ENCODE peak calls at places on chromosomes 2 and 18, in eight cellular contexts. One of them, this sample, is unnamed.

GRCh38 chr2:130370490-130370889 is 14.6 kb downstream of the PTPN18 start:
- DNase-seq in SW480: peak
- DNase-seq in SW 1271: no peak
- DNase-seq in iPS-NIHi11: no peak
- DNase-seq in GM20000: peak
- DNase-seq in LoVo: no peak
- DNase-seq in effector memory CD4-positive, alpha-beta T cell: peak
- DNase-seq in T-helper 9 cell: peak
- DNase-seq in this sample: no peak

GRCh38 chr2:236254674-236255073 is 9.5 kb downstream of the ASB18 start:
- DNase-seq in SW480: no peak
- DNase-seq in SW 1271: no peak
- DNase-seq in iPS-NIHi11: no peak
- DNase-seq in GM20000: no peak
- DNase-seq in LoVo: no peak
- DNase-seq in effector memory CD4-positive, alpha-beta T cell: no peak
- DNase-seq in T-helper 9 cell: no peak
- DNase-seq in this sample: peak

GRCh38 chr2:138474093-138474834 is 27.3 kb upstream of the SPOPL start:
- DNase-seq in SW480: no peak
- DNase-seq in SW 1271: no peak
- DNase-seq in iPS-NIHi11: no peak
- DNase-seq in GM20000: no peak
- DNase-seq in LoVo: no peak
- DNase-seq in effector memory CD4-positive, alpha-beta T cell: no peak
- DNase-seq in T-helper 9 cell: no peak
- DNase-seq in this sample: no peak

GRCh38 chr2:219448099-219448775 is 13.6 kb downstream of the SPEG start:
- DNase-seq in SW480: no peak
- DNase-seq in SW 1271: no peak
- DNase-seq in iPS-NIHi11: peak
- DNase-seq in GM20000: no peak
- DNase-seq in LoVo: no peak
- DNase-seq in effector memory CD4-positive, alpha-beta T cell: no peak
- DNase-seq in T-helper 9 cell: no peak
- DNase-seq in this sample: peak

GRCh38 chr18:28459587-28459986 is 282.7 kb upstream of the CDH2 start:
- DNase-seq in SW480: no peak
- DNase-seq in SW 1271: no peak
- DNase-seq in iPS-NIHi11: no peak
- DNase-seq in GM20000: no peak
- DNase-seq in LoVo: no peak
- DNase-seq in effector memory CD4-positive, alpha-beta T cell: no peak
- DNase-seq in T-helper 9 cell: no peak
- DNase-seq in this sample: no peak

GRCh38 chr18:28163201-28163778 is 13.6 kb downstream of the CDH2 start:
- DNase-seq in SW480: no peak
- DNase-seq in SW 1271: no peak
- DNase-seq in iPS-NIHi11: no peak
- DNase-seq in GM20000: no peak
- DNase-seq in LoVo: no peak
- DNase-seq in effector memory CD4-positive, alpha-beta T cell: no peak
- DNase-seq in T-helper 9 cell: no peak
- DNase-seq in this sample: no peak

GRCh38 chr2:104321141-104321799 is 532.6 kb upstream of the POU3F3 start:
- DNase-seq in SW480: no peak
- DNase-seq in SW 1271: no peak
- DNase-seq in iPS-NIHi11: no peak
- DNase-seq in GM20000: no peak
- DNase-seq in LoVo: no peak
- DNase-seq in effector memory CD4-positive, alpha-beta T cell: no peak
- DNase-seq in T-helper 9 cell: no peak
- DNase-seq in this sample: no peak

GRCh38 chr2:236643480-236643879 is 73.9 kb downstream of the ACKR3 start:
- DNase-seq in SW480: no peak
- DNase-seq in SW 1271: no peak
- DNase-seq in iPS-NIHi11: no peak
- DNase-seq in GM20000: no peak
- DNase-seq in LoVo: no peak
- DNase-seq in effector memory CD4-positive, alpha-beta T cell: no peak
- DNase-seq in T-helper 9 cell: no peak
- DNase-seq in this sample: no peak

GRCh38 chr2:88686320-88686719 is 5.2 kb upstream of the RPIA start:
- DNase-seq in SW480: no peak
- DNase-seq in SW 1271: no peak
- DNase-seq in iPS-NIHi11: no peak
- DNase-seq in GM20000: no peak
- DNase-seq in LoVo: no peak
- DNase-seq in effector memory CD4-positive, alpha-beta T cell: no peak
- DNase-seq in T-helper 9 cell: no peak
- DNase-seq in this sample: no peak

GRCh38 chr2:101388232-101388631 is 929 bp upstream of the CREG2 start:
- DNase-seq in SW480: peak
- DNase-seq in SW 1271: no peak
- DNase-seq in iPS-NIHi11: no peak
- DNase-seq in GM20000: no peak
- DNase-seq in LoVo: peak
- DNase-seq in effector memory CD4-positive, alpha-beta T cell: no peak
- DNase-seq in T-helper 9 cell: no peak
- DNase-seq in this sample: no peak

GRCh38 chr2:128495996-128496547 is 177.4 kb upstream of the HS6ST1 start:
- DNase-seq in SW480: no peak
- DNase-seq in SW 1271: no peak
- DNase-seq in iPS-NIHi11: no peak
- DNase-seq in GM20000: no peak
- DNase-seq in LoVo: no peak
- DNase-seq in effector memory CD4-positive, alpha-beta T cell: no peak
- DNase-seq in T-helper 9 cell: no peak
- DNase-seq in this sample: no peak

GRCh38 chr2:71602581-71602980 is 149.2 kb downstream of the DYSF start:
- DNase-seq in SW480: no peak
- DNase-seq in SW 1271: no peak
- DNase-seq in iPS-NIHi11: no peak
- DNase-seq in GM20000: no peak
- DNase-seq in LoVo: no peak
- DNase-seq in effector memory CD4-positive, alpha-beta T cell: no peak
- DNase-seq in T-helper 9 cell: no peak
- DNase-seq in this sample: peak

GRCh38 chr18:62044490-62045000 is 142.3 kb downstream of the PIGN start:
- DNase-seq in SW480: no peak
- DNase-seq in SW 1271: no peak
- DNase-seq in iPS-NIHi11: no peak
- DNase-seq in GM20000: no peak
- DNase-seq in LoVo: no peak
- DNase-seq in effector memory CD4-positive, alpha-beta T cell: no peak
- DNase-seq in T-helper 9 cell: no peak
- DNase-seq in this sample: no peak

GRCh38 chr18:49846718-49847470 is 33.6 kb upstream of the ACAA2 start:
- DNase-seq in SW480: no peak
- DNase-seq in SW 1271: no peak
- DNase-seq in iPS-NIHi11: no peak
- DNase-seq in GM20000: no peak
- DNase-seq in LoVo: no peak
- DNase-seq in effector memory CD4-positive, alpha-beta T cell: no peak
- DNase-seq in T-helper 9 cell: no peak
- DNase-seq in this sample: no peak

GRCh38 chr2:222810044-222810443 is 50.8 kb upstream of the ACSL3 start:
- DNase-seq in SW480: no peak
- DNase-seq in SW 1271: no peak
- DNase-seq in iPS-NIHi11: no peak
- DNase-seq in GM20000: no peak
- DNase-seq in LoVo: no peak
- DNase-seq in effector memory CD4-positive, alpha-beta T cell: no peak
- DNase-seq in T-helper 9 cell: no peak
- DNase-seq in this sample: no peak

GRCh38 chr2:175805442-175806114 is 196.5 kb downstream of the LNPK start:
- DNase-seq in SW480: no peak
- DNase-seq in SW 1271: no peak
- DNase-seq in iPS-NIHi11: no peak
- DNase-seq in GM20000: no peak
- DNase-seq in LoVo: peak
- DNase-seq in effector memory CD4-positive, alpha-beta T cell: no peak
- DNase-seq in T-helper 9 cell: no peak
- DNase-seq in this sample: no peak

GRCh38 chr18:13544953-13545352 is 181.4 kb downstream of the FAM210A start:
- DNase-seq in SW480: no peak
- DNase-seq in SW 1271: no peak
- DNase-seq in iPS-NIHi11: no peak
- DNase-seq in GM20000: no peak
- DNase-seq in LoVo: no peak
- DNase-seq in effector memory CD4-positive, alpha-beta T cell: no peak
- DNase-seq in T-helper 9 cell: no peak
- DNase-seq in this sample: no peak

GRCh38 chr2:191478754-191479679 is 198.9 kb upstream of the NABP1 start:
- DNase-seq in SW480: no peak
- DNase-seq in SW 1271: no peak
- DNase-seq in iPS-NIHi11: no peak
- DNase-seq in GM20000: no peak
- DNase-seq in LoVo: no peak
- DNase-seq in effector memory CD4-positive, alpha-beta T cell: no peak
- DNase-seq in T-helper 9 cell: no peak
- DNase-seq in this sample: no peak

GRCh38 chr2:73214120-73215035 is at the start of gene SMYD5:
- DNase-seq in SW480: peak
- DNase-seq in SW 1271: peak
- DNase-seq in iPS-NIHi11: peak
- DNase-seq in GM20000: peak
- DNase-seq in LoVo: peak
- DNase-seq in effector memory CD4-positive, alpha-beta T cell: peak
- DNase-seq in T-helper 9 cell: peak
- DNase-seq in this sample: peak

GRCh38 chr2:102093662-102094061 is 48.9 kb upstream of the IL1R1 start:
- DNase-seq in SW480: no peak
- DNase-seq in SW 1271: no peak
- DNase-seq in iPS-NIHi11: no peak
- DNase-seq in GM20000: no peak
- DNase-seq in LoVo: no peak
- DNase-seq in effector memory CD4-positive, alpha-beta T cell: no peak
- DNase-seq in T-helper 9 cell: no peak
- DNase-seq in this sample: no peak

GRCh38 chr2:110121052-110121334 is 5.4 kb upstream of the MALL start:
- DNase-seq in SW480: no peak
- DNase-seq in SW 1271: no peak
- DNase-seq in iPS-NIHi11: no peak
- DNase-seq in GM20000: no peak
- DNase-seq in LoVo: no peak
- DNase-seq in effector memory CD4-positive, alpha-beta T cell: no peak
- DNase-seq in T-helper 9 cell: no peak
- DNase-seq in this sample: no peak

GRCh38 chr18:45837283-45838070 is 12.0 kb downstream of the SIGLEC15 start:
- DNase-seq in SW480: peak
- DNase-seq in SW 1271: no peak
- DNase-seq in iPS-NIHi11: peak
- DNase-seq in GM20000: peak
- DNase-seq in LoVo: no peak
- DNase-seq in effector memory CD4-positive, alpha-beta T cell: no peak
- DNase-seq in T-helper 9 cell: no peak
- DNase-seq in this sample: peak

GRCh38 chr2:43328157-43328556 is 101.8 kb upstream of the ZFP36L2 start:
- DNase-seq in SW480: no peak
- DNase-seq in SW 1271: no peak
- DNase-seq in iPS-NIHi11: no peak
- DNase-seq in GM20000: no peak
- DNase-seq in LoVo: no peak
- DNase-seq in effector memory CD4-positive, alpha-beta T cell: no peak
- DNase-seq in T-helper 9 cell: no peak
- DNase-seq in this sample: no peak

GRCh38 chr2:18834341-18834740 is 245.0 kb upstream of the NT5C1B start:
- DNase-seq in SW480: no peak
- DNase-seq in SW 1271: no peak
- DNase-seq in iPS-NIHi11: no peak
- DNase-seq in GM20000: no peak
- DNase-seq in LoVo: no peak
- DNase-seq in effector memory CD4-positive, alpha-beta T cell: no peak
- DNase-seq in T-helper 9 cell: no peak
- DNase-seq in this sample: no peak

GRCh38 chr2:63124209-63124608 is 73.6 kb downstream of the OTX1 start:
- DNase-seq in SW480: no peak
- DNase-seq in SW 1271: no peak
- DNase-seq in iPS-NIHi11: no peak
- DNase-seq in GM20000: peak
- DNase-seq in LoVo: no peak
- DNase-seq in effector memory CD4-positive, alpha-beta T cell: no peak
- DNase-seq in T-helper 9 cell: no peak
- DNase-seq in this sample: no peak

GRCh38 chr2:172279843-172280242 is 147.5 kb upstream of the ITGA6 start:
- DNase-seq in SW480: no peak
- DNase-seq in SW 1271: no peak
- DNase-seq in iPS-NIHi11: no peak
- DNase-seq in GM20000: no peak
- DNase-seq in LoVo: no peak
- DNase-seq in effector memory CD4-positive, alpha-beta T cell: no peak
- DNase-seq in T-helper 9 cell: no peak
- DNase-seq in this sample: no peak

GRCh38 chr18:79944746-79945117 is 6.7 kb downstream of the SLC66A2 start:
- DNase-seq in SW480: no peak
- DNase-seq in SW 1271: no peak
- DNase-seq in iPS-NIHi11: no peak
- DNase-seq in GM20000: no peak
- DNase-seq in LoVo: no peak
- DNase-seq in effector memory CD4-positive, alpha-beta T cell: no peak
- DNase-seq in T-helper 9 cell: no peak
- DNase-seq in this sample: peak

GRCh38 chr18:24588440-24588839 is 128.0 kb downstream of the HRH4 start:
- DNase-seq in SW480: no peak
- DNase-seq in SW 1271: no peak
- DNase-seq in iPS-NIHi11: no peak
- DNase-seq in GM20000: no peak
- DNase-seq in LoVo: no peak
- DNase-seq in effector memory CD4-positive, alpha-beta T cell: no peak
- DNase-seq in T-helper 9 cell: no peak
- DNase-seq in this sample: no peak

GRCh38 chr2:36921984-36922383 is 44.4 kb downstream of the STRN start:
- DNase-seq in SW480: no peak
- DNase-seq in SW 1271: no peak
- DNase-seq in iPS-NIHi11: no peak
- DNase-seq in GM20000: no peak
- DNase-seq in LoVo: no peak
- DNase-seq in effector memory CD4-positive, alpha-beta T cell: no peak
- DNase-seq in T-helper 9 cell: no peak
- DNase-seq in this sample: no peak

GRCh38 chr2:96359310-96359709 is 23.7 kb downstream of the NCAPH start:
- DNase-seq in SW480: peak
- DNase-seq in SW 1271: no peak
- DNase-seq in iPS-NIHi11: peak
- DNase-seq in GM20000: no peak
- DNase-seq in LoVo: no peak
- DNase-seq in effector memory CD4-positive, alpha-beta T cell: peak
- DNase-seq in T-helper 9 cell: peak
- DNase-seq in this sample: no peak

GRCh38 chr2:126658910-126659613 is 3.1 kb downstream of the GYPC start:
- DNase-seq in SW480: no peak
- DNase-seq in SW 1271: no peak
- DNase-seq in iPS-NIHi11: no peak
- DNase-seq in GM20000: peak
- DNase-seq in LoVo: no peak
- DNase-seq in effector memory CD4-positive, alpha-beta T cell: peak
- DNase-seq in T-helper 9 cell: no peak
- DNase-seq in this sample: no peak

GRCh38 chr2:85843543-85843942 is 45.2 kb downstream of the ST3GAL5 start:
- DNase-seq in SW480: no peak
- DNase-seq in SW 1271: no peak
- DNase-seq in iPS-NIHi11: peak
- DNase-seq in GM20000: no peak
- DNase-seq in LoVo: no peak
- DNase-seq in effector memory CD4-positive, alpha-beta T cell: no peak
- DNase-seq in T-helper 9 cell: no peak
- DNase-seq in this sample: peak

GRCh38 chr2:241213036-241213435 is 24.6 kb downstream of the ANO7 start:
- DNase-seq in SW480: no peak
- DNase-seq in SW 1271: no peak
- DNase-seq in iPS-NIHi11: no peak
- DNase-seq in GM20000: no peak
- DNase-seq in LoVo: no peak
- DNase-seq in effector memory CD4-positive, alpha-beta T cell: no peak
- DNase-seq in T-helper 9 cell: no peak
- DNase-seq in this sample: no peak

GRCh38 chr2:51231071-51231470 is 199.1 kb upstream of the NRXN1 start:
- DNase-seq in SW480: no peak
- DNase-seq in SW 1271: no peak
- DNase-seq in iPS-NIHi11: no peak
- DNase-seq in GM20000: no peak
- DNase-seq in LoVo: no peak
- DNase-seq in effector memory CD4-positive, alpha-beta T cell: no peak
- DNase-seq in T-helper 9 cell: no peak
- DNase-seq in this sample: no peak

This sample was measured in H9.